ENCODE peak calls at places on chromosomes 3 and 15, in four cellular contexts. One of them, this sample, is unnamed.

GRCh38 chr3:63593779-63594178 is 58.7 kb upstream of the SNTN start:
- DNase-seq in GM06990: no peak
- DNase-seq in T-helper 2 cell treated with Interferon-gamma antibody and Interleukin-4, amounts not matched to agents 5 μg/mL and 100 μg/mL, for 36 hours: no peak
- DNase-seq in K562: no peak
- DNase-seq in this sample: no peak

GRCh38 chr15:57611938-57612337 is 20.2 kb downstream of the MYZAP start:
- DNase-seq in GM06990: no peak
- DNase-seq in T-helper 2 cell treated with Interferon-gamma antibody and Interleukin-4, amounts not matched to agents 5 μg/mL and 100 μg/mL, for 36 hours: no peak
- DNase-seq in K562: no peak
- DNase-seq in this sample: no peak

GRCh38 chr15:76426941-76427340 is 90.4 kb downstream of the ISL2 start:
- DNase-seq in GM06990: no peak
- DNase-seq in T-helper 2 cell treated with Interferon-gamma antibody and Interleukin-4, amounts not matched to agents 5 μg/mL and 100 μg/mL, for 36 hours: no peak
- DNase-seq in K562: no peak
- DNase-seq in this sample: peak; percentile 5

GRCh38 chr15:52329150-52329549 is 33.5 kb upstream of the MYO5C start:
- DNase-seq in GM06990: no peak
- DNase-seq in T-helper 2 cell treated with Interferon-gamma antibody and Interleukin-4, amounts not matched to agents 5 μg/mL and 100 μg/mL, for 36 hours: no peak
- DNase-seq in K562: no peak
- DNase-seq in this sample: no peak

GRCh38 chr15:93121994-93122910 is 33.2 kb upstream of the RGMA start:
- DNase-seq in GM06990: no peak
- DNase-seq in T-helper 2 cell treated with Interferon-gamma antibody and Interleukin-4, amounts not matched to agents 5 μg/mL and 100 μg/mL, for 36 hours: no peak
- DNase-seq in K562: no peak
- DNase-seq in this sample: no peak

GRCh38 chr15:56325186-56325585 is 40.0 kb upstream of the TEX9 start:
- DNase-seq in GM06990: no peak
- DNase-seq in T-helper 2 cell treated with Interferon-gamma antibody and Interleukin-4, amounts not matched to agents 5 μg/mL and 100 μg/mL, for 36 hours: no peak
- DNase-seq in K562: no peak
- DNase-seq in this sample: no peak

GRCh38 chr3:191236635-191237034 is 37.6 kb downstream of the OSTN start:
- DNase-seq in GM06990: no peak
- DNase-seq in T-helper 2 cell treated with Interferon-gamma antibody and Interleukin-4, amounts not matched to agents 5 μg/mL and 100 μg/mL, for 36 hours: no peak
- DNase-seq in K562: no peak
- DNase-seq in this sample: no peak

GRCh38 chr3:72270072-72270611 is 485.2 kb upstream of the PROK2 start:
- DNase-seq in GM06990: peak; percentile 55
- DNase-seq in T-helper 2 cell treated with Interferon-gamma antibody and Interleukin-4, amounts not matched to agents 5 μg/mL and 100 μg/mL, for 36 hours: peak; percentile 23
- DNase-seq in K562: peak; percentile 88
- DNase-seq in this sample: no peak

GRCh38 chr15:61327019-61327631 is 98.0 kb upstream of the RORA start:
- DNase-seq in GM06990: peak; percentile 18
- DNase-seq in T-helper 2 cell treated with Interferon-gamma antibody and Interleukin-4, amounts not matched to agents 5 μg/mL and 100 μg/mL, for 36 hours: no peak
- DNase-seq in K562: no peak
- DNase-seq in this sample: no peak

GRCh38 chr3:190414297-190414696 is 26.3 kb downstream of the CLDN16 start:
- DNase-seq in GM06990: no peak
- DNase-seq in T-helper 2 cell treated with Interferon-gamma antibody and Interleukin-4, amounts not matched to agents 5 μg/mL and 100 μg/mL, for 36 hours: no peak
- DNase-seq in K562: no peak
- DNase-seq in this sample: no peak

GRCh38 chr15:100340721-100341661 is 784 bp downstream of the ADAMTS17 start:
- DNase-seq in GM06990: no peak
- DNase-seq in T-helper 2 cell treated with Interferon-gamma antibody and Interleukin-4, amounts not matched to agents 5 μg/mL and 100 μg/mL, for 36 hours: no peak
- DNase-seq in K562: no peak
- DNase-seq in this sample: no peak

GRCh38 chr15:68820205-68820588 is 498 bp downstream of the ANP32A start:
- DNase-seq in GM06990: peak; percentile 79
- DNase-seq in T-helper 2 cell treated with Interferon-gamma antibody and Interleukin-4, amounts not matched to agents 5 μg/mL and 100 μg/mL, for 36 hours: peak; percentile 53
- DNase-seq in K562: peak; percentile 50
- DNase-seq in this sample: no peak

GRCh38 chr3:52015431-52016256 is 19.9 kb upstream of the RPL29 start:
- DNase-seq in GM06990: no peak
- DNase-seq in T-helper 2 cell treated with Interferon-gamma antibody and Interleukin-4, amounts not matched to agents 5 μg/mL and 100 μg/mL, for 36 hours: no peak
- DNase-seq in K562: no peak
- DNase-seq in this sample: no peak

GRCh38 chr15:80966431-80967197 is 23.0 kb downstream of the MESD start:
- DNase-seq in GM06990: no peak
- DNase-seq in T-helper 2 cell treated with Interferon-gamma antibody and Interleukin-4, amounts not matched to agents 5 μg/mL and 100 μg/mL, for 36 hours: no peak
- DNase-seq in K562: no peak
- DNase-seq in this sample: no peak

GRCh38 chr15:48939686-48940085 is 24.0 kb downstream of the SHC4 start:
- DNase-seq in GM06990: no peak
- DNase-seq in T-helper 2 cell treated with Interferon-gamma antibody and Interleukin-4, amounts not matched to agents 5 μg/mL and 100 μg/mL, for 36 hours: no peak
- DNase-seq in K562: no peak
- DNase-seq in this sample: no peak

GRCh38 chr3:186316666-186317260 is 45.3 kb downstream of the DGKG start:
- DNase-seq in GM06990: no peak
- DNase-seq in T-helper 2 cell treated with Interferon-gamma antibody and Interleukin-4, amounts not matched to agents 5 μg/mL and 100 μg/mL, for 36 hours: no peak
- DNase-seq in K562: no peak
- DNase-seq in this sample: no peak

GRCh38 chr15:95604634-95605036 is 725.9 kb upstream of the NR2F2 start:
- DNase-seq in GM06990: no peak
- DNase-seq in T-helper 2 cell treated with Interferon-gamma antibody and Interleukin-4, amounts not matched to agents 5 μg/mL and 100 μg/mL, for 36 hours: no peak
- DNase-seq in K562: no peak
- DNase-seq in this sample: no peak

GRCh38 chr3:175238848-175239247 is 379.7 kb downstream of the NAALADL2 start:
- DNase-seq in GM06990: no peak
- DNase-seq in T-helper 2 cell treated with Interferon-gamma antibody and Interleukin-4, amounts not matched to agents 5 μg/mL and 100 μg/mL, for 36 hours: no peak
- DNase-seq in K562: no peak
- DNase-seq in this sample: no peak

GRCh38 chr3:20056727-20057611 is 16.7 kb downstream of the KAT2B start:
- DNase-seq in GM06990: peak; percentile 43
- DNase-seq in T-helper 2 cell treated with Interferon-gamma antibody and Interleukin-4, amounts not matched to agents 5 μg/mL and 100 μg/mL, for 36 hours: peak; percentile 49
- DNase-seq in K562: no peak
- DNase-seq in this sample: no peak

GRCh38 chr3:45064512-45065372 is 38.6 kb downstream of the CLEC3B start:
- DNase-seq in GM06990: no peak
- DNase-seq in T-helper 2 cell treated with Interferon-gamma antibody and Interleukin-4, amounts not matched to agents 5 μg/mL and 100 μg/mL, for 36 hours: peak; percentile 79
- DNase-seq in K562: peak; percentile 99
- DNase-seq in this sample: no peak

GRCh38 chr15:57667171-57667924 is 39.2 kb upstream of the POLR2M start:
- DNase-seq in GM06990: no peak
- DNase-seq in T-helper 2 cell treated with Interferon-gamma antibody and Interleukin-4, amounts not matched to agents 5 μg/mL and 100 μg/mL, for 36 hours: no peak
- DNase-seq in K562: peak; percentile 9
- DNase-seq in this sample: no peak

GRCh38 chr3:128094295-128095151 is 29.1 kb downstream of the RUVBL1 start:
- DNase-seq in GM06990: no peak
- DNase-seq in T-helper 2 cell treated with Interferon-gamma antibody and Interleukin-4, amounts not matched to agents 5 μg/mL and 100 μg/mL, for 36 hours: no peak
- DNase-seq in K562: no peak
- DNase-seq in this sample: no peak

GRCh38 chr15:66508293-66508883 is 3.3 kb downstream of the ZWILCH start:
- DNase-seq in GM06990: no peak
- DNase-seq in T-helper 2 cell treated with Interferon-gamma antibody and Interleukin-4, amounts not matched to agents 5 μg/mL and 100 μg/mL, for 36 hours: no peak
- DNase-seq in K562: peak; percentile 42
- DNase-seq in this sample: no peak

GRCh38 chr3:162391301-162391700 is 894.7 kb downstream of the OTOL1 start:
- DNase-seq in GM06990: no peak
- DNase-seq in T-helper 2 cell treated with Interferon-gamma antibody and Interleukin-4, amounts not matched to agents 5 μg/mL and 100 μg/mL, for 36 hours: no peak
- DNase-seq in K562: no peak
- DNase-seq in this sample: no peak

GRCh38 chr15:67685008-67685599 is 140.2 kb upstream of the SKOR1 start:
- DNase-seq in GM06990: no peak
- DNase-seq in T-helper 2 cell treated with Interferon-gamma antibody and Interleukin-4, amounts not matched to agents 5 μg/mL and 100 μg/mL, for 36 hours: no peak
- DNase-seq in K562: peak; percentile 67
- DNase-seq in this sample: no peak

GRCh38 chr3:153138267-153139210 is 23.5 kb upstream of the RAP2B start:
- DNase-seq in GM06990: peak; percentile 46
- DNase-seq in T-helper 2 cell treated with Interferon-gamma antibody and Interleukin-4, amounts not matched to agents 5 μg/mL and 100 μg/mL, for 36 hours: peak; percentile 80
- DNase-seq in K562: peak; percentile 17
- DNase-seq in this sample: peak; percentile 62

GRCh38 chr3:179811321-179812095 is 158.7 kb downstream of the USP13 start:
- DNase-seq in GM06990: peak; percentile 20
- DNase-seq in T-helper 2 cell treated with Interferon-gamma antibody and Interleukin-4, amounts not matched to agents 5 μg/mL and 100 μg/mL, for 36 hours: peak; percentile 11
- DNase-seq in K562: peak; percentile 54
- DNase-seq in this sample: peak; percentile 40

GRCh38 chr15:89496155-89497098 is at the start of gene RHCG:
- DNase-seq in GM06990: no peak
- DNase-seq in T-helper 2 cell treated with Interferon-gamma antibody and Interleukin-4, amounts not matched to agents 5 μg/mL and 100 μg/mL, for 36 hours: no peak
- DNase-seq in K562: peak; percentile 58
- DNase-seq in this sample: no peak

GRCh38 chr3:141519587-141519986 is 32.8 kb downstream of the RASA2 start:
- DNase-seq in GM06990: no peak
- DNase-seq in T-helper 2 cell treated with Interferon-gamma antibody and Interleukin-4, amounts not matched to agents 5 μg/mL and 100 μg/mL, for 36 hours: no peak
- DNase-seq in K562: no peak
- DNase-seq in this sample: no peak

GRCh38 chr15:63050737-63051700 is 8.5 kb downstream of the TPM1 start:
- DNase-seq in GM06990: no peak
- DNase-seq in T-helper 2 cell treated with Interferon-gamma antibody and Interleukin-4, amounts not matched to agents 5 μg/mL and 100 μg/mL, for 36 hours: no peak
- DNase-seq in K562: peak; percentile 77
- DNase-seq in this sample: no peak

GRCh38 chr3:36743821-36744220 is 20.5 kb downstream of the DCLK3 start:
- DNase-seq in GM06990: no peak
- DNase-seq in T-helper 2 cell treated with Interferon-gamma antibody and Interleukin-4, amounts not matched to agents 5 μg/mL and 100 μg/mL, for 36 hours: no peak
- DNase-seq in K562: no peak
- DNase-seq in this sample: no peak

GRCh38 chr3:129663045-129663446 is 56.6 kb upstream of the PLXND1 start:
- DNase-seq in GM06990: no peak
- DNase-seq in T-helper 2 cell treated with Interferon-gamma antibody and Interleukin-4, amounts not matched to agents 5 μg/mL and 100 μg/mL, for 36 hours: no peak
- DNase-seq in K562: no peak
- DNase-seq in this sample: no peak

GRCh38 chr3:182738583-182739514 is 54.5 kb upstream of the ATP11B start:
- DNase-seq in GM06990: no peak
- DNase-seq in T-helper 2 cell treated with Interferon-gamma antibody and Interleukin-4, amounts not matched to agents 5 μg/mL and 100 μg/mL, for 36 hours: no peak
- DNase-seq in K562: no peak
- DNase-seq in this sample: no peak

GRCh38 chr3:126127452-126127851 is 43.5 kb upstream of the SLC41A3 start:
- DNase-seq in GM06990: no peak
- DNase-seq in T-helper 2 cell treated with Interferon-gamma antibody and Interleukin-4, amounts not matched to agents 5 μg/mL and 100 μg/mL, for 36 hours: no peak
- DNase-seq in K562: no peak
- DNase-seq in this sample: no peak

GRCh38 chr3:134057006-134057832 is 27.5 kb upstream of the SLCO2A1 start:
- DNase-seq in GM06990: no peak
- DNase-seq in T-helper 2 cell treated with Interferon-gamma antibody and Interleukin-4, amounts not matched to agents 5 μg/mL and 100 μg/mL, for 36 hours: no peak
- DNase-seq in K562: no peak
- DNase-seq in this sample: no peak

GRCh38 chr3:101127991-101128390 is 134.8 kb upstream of the ABI3BP start:
- DNase-seq in GM06990: no peak
- DNase-seq in T-helper 2 cell treated with Interferon-gamma antibody and Interleukin-4, amounts not matched to agents 5 μg/mL and 100 μg/mL, for 36 hours: no peak
- DNase-seq in K562: no peak
- DNase-seq in this sample: no peak

GRCh38 chr15:65951007-65951406 is 81.7 kb downstream of the RAB11A start:
- DNase-seq in GM06990: no peak
- DNase-seq in T-helper 2 cell treated with Interferon-gamma antibody and Interleukin-4, amounts not matched to agents 5 μg/mL and 100 μg/mL, for 36 hours: no peak
- DNase-seq in K562: no peak
- DNase-seq in this sample: no peak

This sample was measured in GM12864.